ENCODE peak calls at places on chromosomes 11 and 22, in seven cellular contexts. E is activated T-cell treated with anti-CD3 and anti-CD28 coated beads, Interleukin-2, amount 50 U/mL, for 72 hours; K is NCI-H1092; L is transverse colon; Q is dorsolateral prefrontal cortex; Z is WTC11; X is heart left ventricle. B is an unnamed sample.
A peak's percentile ranks its signal among the peaks of the same experiment; 100 is the strongest.

GRCh38 chr11:70747285-70747684 is 349.0 kb downstream of the CTTN start:
- DNase-seq in E (no peak), K (no peak), L (no peak), Q (no peak), Z (no peak), X (no peak), B (no peak)

GRCh38 chr11:120058931-120059330 is 79.0 kb downstream of the TRIM29 start:
- DNase-seq in E (no peak), K (no peak), L (no peak), Q (no peak), Z (no peak), X (no peak), B (no peak)

GRCh38 chr22:45225732-45226560 is 14.7 kb downstream of the KIAA0930 start:
- DNase-seq in E (no peak), K (no peak), L (peak; percentile 38), Q (no peak), Z (no peak), X (no peak), B (no peak)

GRCh38 chr11:27698872-27699241 is 1.4 kb downstream of the BDNF start:
- DNase-seq in E (peak; percentile 71), K (peak; percentile 49), L (peak; percentile 66), Q (peak; percentile 74), Z (peak; percentile 96), X (peak; percentile 82), B (peak; percentile 81)

GRCh38 chr22:47620391-47620790 is 857.9 kb downstream of the TBC1D22A start:
- DNase-seq in E (no peak), K (no peak), L (no peak), Q (no peak), Z (no peak), X (no peak), B (no peak)

GRCh38 chr11:6214530-6214929 is 9.2 kb downstream of the C11orf42 start:
- DNase-seq in E (no peak), K (no peak), L (no peak), Q (no peak), Z (no peak), X (no peak), B (no peak)

GRCh38 chr11:606245-606644 is 9.5 kb downstream of the IRF7 start:
- DNase-seq in E (no peak), K (no peak), L (no peak), Q (peak; percentile 61), Z (no peak), X (peak; percentile 84), B (peak; percentile 40)

GRCh38 chr11:119371778-119372182 is 9.7 kb downstream of the USP2 start:
- DNase-seq in E (no peak), K (peak; percentile 43), L (no peak), Q (no peak), Z (no peak), X (peak; percentile 53), B (no peak)

GRCh38 chr11:120179071-120179672 is 31.7 kb upstream of the OAF start:
- DNase-seq in E (no peak), K (no peak), L (no peak), Q (no peak), Z (no peak), X (no peak), B (no peak)

GRCh38 chr11:69166186-69167115 is 10.7 kb downstream of the SMIM38 start:
- DNase-seq in E (peak; percentile 49), K (no peak), L (no peak), Q (no peak), Z (no peak), X (peak; percentile 66), B (no peak)

GRCh38 chr22:23969071-23969470 is 2.4 kb downstream of the DDTL start:
- DNase-seq in E (no peak), K (no peak), L (no peak), Q (no peak), Z (no peak), X (no peak), B (no peak)

GRCh38 chr11:65553301-65554001 is 4.7 kb downstream of the LTBP3 start:
- DNase-seq in E (peak; percentile 72), K (no peak), L (peak; percentile 52), Q (no peak), Z (peak; percentile 76), X (no peak), B (peak; percentile 79)

GRCh38 chr22:24996420-24996952 is 44.0 kb downstream of the KIAA1671 start:
- DNase-seq in E (no peak), K (no peak), L (peak; percentile 48), Q (no peak), Z (peak; percentile 61), X (peak; percentile 53), B (peak; percentile 76)

GRCh38 chr11:6647282-6647679 is 8.3 kb downstream of the DCHS1 start:
- DNase-seq in E (no peak), K (no peak), L (no peak), Q (no peak), Z (peak; percentile 27), X (peak; percentile 74), B (peak; percentile 38)

GRCh38 chr11:64334764-64335741 is 5.0 kb upstream of the CCDC88B start:
- DNase-seq in E (peak; percentile 62), K (peak; percentile 25), L (peak; percentile 78), Q (no peak), Z (no peak), X (peak; percentile 48), B (peak; percentile 61)

GRCh38 chr11:9351321-9351881 is 33.1 kb upstream of the IPO7 start:
- DNase-seq in E (no peak), K (no peak), L (no peak), Q (no peak), Z (no peak), X (peak; percentile 36), B (no peak)

GRCh38 chr11:111185259-111185658 is 60.3 kb upstream of the POU2AF2 start:
- DNase-seq in E (no peak), K (no peak), L (no peak), Q (no peak), Z (no peak), X (no peak), B (no peak)

GRCh38 chr11:111937859-111938258 is 716 bp downstream of the DIXDC1 start:
- DNase-seq in E (no peak), K (no peak), L (no peak), Q (no peak), Z (no peak), X (no peak), B (no peak)

GRCh38 chr22:41480397-41480735 is 11.4 kb downstream of the ACO2 start:
- DNase-seq in E (no peak), K (no peak), L (no peak), Q (no peak), Z (no peak), X (no peak), B (no peak)

GRCh38 chr11:68215087-68215445 is 2.0 kb upstream of the KMT5B start:
- DNase-seq in E (peak; percentile 41), K (no peak), L (no peak), Q (peak; percentile 44), Z (no peak), X (no peak), B (peak; percentile 38)

GRCh38 chr11:113341388-113342165 is 27.2 kb downstream of the TTC12 start:
- DNase-seq in E (no peak), K (peak; percentile 31), L (no peak), Q (no peak), Z (no peak), X (no peak), B (no peak)

GRCh38 chr11:122748968-122749687 is 89.2 kb upstream of the CRTAM start:
- DNase-seq in E (peak; percentile 73), K (no peak), L (peak; percentile 49), Q (peak; percentile 38), Z (no peak), X (peak; percentile 36), B (no peak)

GRCh38 chr11:100740440-100740839 is 53.4 kb downstream of the ARHGAP42 start:
- DNase-seq in E (no peak), K (no peak), L (no peak), Q (no peak), Z (no peak), X (no peak), B (no peak)

GRCh38 chr22:48507171-48507570 is 1320.5 kb downstream of the BRD1 start:
- DNase-seq in E (no peak), K (no peak), L (no peak), Q (no peak), Z (no peak), X (no peak), B (no peak)

GRCh38 chr11:72600557-72600956 is 73.7 kb downstream of the PDE2A start:
- DNase-seq in E (no peak), K (no peak), L (peak; percentile 30), Q (no peak), Z (no peak), X (no peak), B (peak; percentile 28)

GRCh38 chr11:64910451-64911093 is 6.4 kb downstream of the ATG2A start:
- DNase-seq in E (no peak), K (no peak), L (no peak), Q (no peak), Z (no peak), X (no peak), B (no peak)

GRCh38 chr11:116879789-116880402 is 42.5 kb upstream of the APOA1 start:
- DNase-seq in E (peak; percentile 34), K (peak; percentile 63), L (no peak), Q (no peak), Z (no peak), X (no peak), B (no peak)

GRCh38 chr11:11992257-11992690 is 16.2 kb downstream of the DKK3 start:
- DNase-seq in E (no peak), K (no peak), L (no peak), Q (no peak), Z (no peak), X (no peak), B (no peak)

GRCh38 chr22:44291265-44292006 is 21.3 kb downstream of the SHISAL1 start:
- DNase-seq in E (no peak), K (no peak), L (no peak), Q (no peak), Z (no peak), X (no peak), B (no peak)

GRCh38 chr22:32112380-32112779 is 46.7 kb downstream of the C22orf42 start:
- DNase-seq in E (no peak), K (no peak), L (no peak), Q (no peak), Z (no peak), X (no peak), B (no peak)

GRCh38 chr11:19080579-19080993 is 20.1 kb upstream of the MRGPRX2 start:
- DNase-seq in E (no peak), K (no peak), L (no peak), Q (no peak), Z (no peak), X (no peak), B (no peak)

GRCh38 chr22:23038902-23039301 is 31.4 kb upstream of the GNAZ start:
- DNase-seq in E (no peak), K (no peak), L (no peak), Q (no peak), Z (no peak), X (no peak), B (no peak)

GRCh38 chr22:19951351-19951750 is 9.7 kb upstream of the TXNRD2 start:
- DNase-seq in E (no peak), K (no peak), L (no peak), Q (no peak), Z (no peak), X (peak; percentile 3), B (no peak)

GRCh38 chr11:71946144-71946571 is 17.3 kb downstream of the RNF121 start:
- DNase-seq in E (peak; percentile 21), K (no peak), L (no peak), Q (no peak), Z (no peak), X (no peak), B (no peak)

GRCh38 chr22:25076281-25076680 is 123.4 kb upstream of the CRYBB3 start:
- DNase-seq in E (peak; percentile 63), K (no peak), L (no peak), Q (no peak), Z (no peak), X (no peak), B (no peak)

B was measured in mucosa of descending colon.